ENCODE peak calls at places on chromosomes 11 and 22, in five cellular contexts. A is HepG2, J is uterus, U is body of pancreas, S is gastrocnemius medialis. X is an unnamed sample.

GRCh38 chr22:27952091-27952490 is 33.0 kb upstream of the PITPNB start:
- DNase-seq in A (no peak), J (no peak), U (no peak), S (no peak), X (no peak)

GRCh38 chr22:19801340-19802000 is 40.9 kb downstream of the TBX1 start:
- DNase-seq in A (no peak), J (no peak), U (no peak), S (no peak), X (peak; percentile 70)

GRCh38 chr11:7672960-7673723 is at the start of gene CYB5R2:
- DNase-seq in A (no peak), J (peak; percentile 84), U (peak; percentile 71), S (peak; percentile 47), X (peak; percentile 83)

GRCh38 chr22:21651521-21652009 is 9.5 kb downstream of the SDF2L1 start:
- DNase-seq in A (no peak), J (no peak), U (no peak), S (no peak), X (no peak)

GRCh38 chr11:116086426-116086825 is 582.2 kb upstream of the CADM1 start:
- DNase-seq in A (no peak), J (no peak), U (no peak), S (no peak), X (no peak)

GRCh38 chr11:14881794-14882193 is 10.2 kb downstream of the CYP2R1 start:
- DNase-seq in A (no peak), J (no peak), U (no peak), S (no peak), X (no peak)

GRCh38 chr11:65546217-65546958 is 11.8 kb downstream of the LTBP3 start:
- DNase-seq in A (peak; percentile 75), J (peak; percentile 72), U (peak; percentile 97), S (peak; percentile 61), X (peak; percentile 94)

GRCh38 chr22:49853981-49854791 is 542 bp downstream of the ZBED4 start:
- DNase-seq in A (no peak), J (no peak), U (peak; percentile 51), S (no peak), X (no peak)

GRCh38 chr22:42711895-42712837 is 8.5 kb downstream of the A4GALT start:
- DNase-seq in A (no peak), J (no peak), U (no peak), S (peak; percentile 52), X (no peak)

DNA sequence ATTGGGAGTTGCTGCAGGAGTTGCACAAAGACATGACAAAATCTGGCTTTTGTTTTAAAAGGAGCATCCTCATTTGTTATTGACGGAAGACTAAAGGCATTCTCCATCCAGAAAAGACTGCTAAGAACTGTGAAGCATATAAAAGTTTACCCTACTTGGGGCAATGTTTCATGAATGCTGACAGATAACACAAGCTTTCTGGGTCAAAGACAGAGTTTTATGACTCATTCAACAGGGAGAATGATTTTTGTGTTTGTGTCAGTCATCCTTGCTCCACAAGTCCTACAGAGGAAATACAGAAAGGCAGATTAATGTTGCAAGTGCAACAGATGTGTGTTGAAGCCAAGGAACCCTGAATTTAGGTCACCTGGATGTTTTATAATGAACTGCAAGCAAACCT is 2.5 kb downstream of the GLYATL1 start:
- DNase-seq in A (no peak), J (no peak), U (no peak), S (no peak), X (no peak)
- H3K4me1 ChIP-seq in A (peaks cover 21% of the 10 kb centered on the region), J (no peaks in the 10 kb centered on the region), U (no peaks in the 10 kb centered on the region), S (no peaks in the 10 kb centered on the region), X (no peaks in the 10 kb centered on the region)

GRCh38 chr22:46536559-46537220 is 730 bp downstream of the CELSR1 start:
- DNase-seq in A (no peak), J (no peak), U (no peak), S (no peak), X (no peak)

GRCh38 chr22:46538816-46539163 is 1.4 kb upstream of the CELSR1 start:
- DNase-seq in A (no peak), J (no peak), U (no peak), S (no peak), X (no peak)

GRCh38 chr22:46535876-46536558 is 1.4 kb downstream of the CELSR1 start:
- DNase-seq in A (no peak), J (no peak), U (no peak), S (no peak), X (no peak)

GRCh38 chr22:46537946-46538815 is 761 bp upstream of the CELSR1 start:
- DNase-seq in A (no peak), J (no peak), U (no peak), S (no peak), X (no peak)

GRCh38 chr22:46537221-46537945 is at the start of gene CELSR1:
- DNase-seq in A (no peak), J (no peak), U (no peak), S (no peak), X (no peak)
- TF ChIP-seq POLR2A in A (no peak), J (no peak), U (no peak), S (no peak), X (no peak)

GRCh38 chr11:70711095-70711910 is 313.0 kb downstream of the CTTN start:
- DNase-seq in A (no peak), J (no peak), U (no peak), S (no peak), X (no peak)
- TF ChIP-seq CTCF in A (no peak), J (no peak), U (no peak), S (no peak), X (no peak)

GRCh38 chr22:17910561-17911311 is 113.6 kb downstream of the MICAL3 start:
- DNase-seq in A (no peak), J (peak; percentile 75), U (peak; percentile 30), S (peak; percentile 94), X (no peak)

GRCh38 chr22:17913705-17914282 is 110.6 kb downstream of the MICAL3 start:
- DNase-seq in A (no peak), J (no peak), U (no peak), S (no peak), X (no peak)

GRCh38 chr22:17911887-17912286 is 112.5 kb downstream of the MICAL3 start:
- DNase-seq in A (no peak), J (no peak), U (no peak), S (no peak), X (no peak)

GRCh38 chr22:17912942-17913704 is 111.2 kb downstream of the MICAL3 start:
- DNase-seq in A (no peak), J (no peak), U (no peak), S (peak; percentile 82), X (no peak)

DNA sequence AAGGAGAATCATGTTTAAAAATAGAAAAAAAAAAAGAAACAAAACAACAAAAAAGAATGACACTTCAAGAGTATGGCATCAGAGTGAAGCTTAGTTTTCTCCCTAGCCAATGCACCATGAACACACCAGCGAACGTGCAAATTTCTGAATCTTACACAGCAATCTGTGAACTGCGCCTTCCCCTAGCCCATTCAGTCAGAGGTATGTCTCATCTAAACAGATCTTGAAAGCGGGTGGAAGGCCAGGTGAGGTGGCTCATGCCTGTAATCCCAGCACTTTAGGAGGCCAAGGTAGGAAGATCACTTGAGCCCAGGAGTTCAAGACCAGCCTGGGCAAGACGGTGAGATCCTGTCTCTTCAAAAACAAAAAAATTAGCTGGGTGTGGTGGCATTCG is 113.1 kb downstream of the MICAL3 start:
- DNase-seq in A (no peak), J (no peak), U (no peak), S (no peak), X (no peak)
- H3K4me1 ChIP-seq in A (peaks cover 12% of the 10 kb centered on the region), J (peaks cover 17% of the 10 kb centered on the region), U (peaks cover 18% of the 10 kb centered on the region), S (peaks cover 80% of the 10 kb centered on the region), X (peaks cover 27% of the 10 kb centered on the region)

DNA sequence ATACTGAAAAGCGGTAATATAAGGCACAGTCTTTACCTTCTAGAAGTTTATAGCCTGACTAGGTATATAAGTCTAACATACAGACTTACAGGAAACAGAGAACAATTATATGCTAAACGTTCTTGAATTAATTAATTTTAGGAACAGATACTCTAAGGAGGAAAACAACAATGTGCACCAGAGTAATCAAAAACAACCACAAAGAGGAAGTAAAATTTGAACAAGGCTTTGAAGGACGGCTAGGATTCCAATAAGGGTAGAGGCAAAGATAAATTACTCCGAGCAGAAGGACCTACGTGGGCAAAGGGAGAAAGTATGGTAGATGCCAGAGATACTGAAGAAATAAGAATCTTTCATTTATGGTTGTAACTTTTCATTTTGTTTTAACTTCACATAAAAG is 54.4 kb downstream of the ENTHD1 start:
- DNase-seq in A (no peak), J (no peak), U (no peak), S (no peak), X (no peak)
- TF ChIP-seq POLR2A in A (no peak), J (no peak), U (no peak), S (no peak), X (no peak)

X was measured in suprapubic skin.